ENCODE peak calls at places on chromosome 1, in four cellular contexts. One of them, this sample, is unnamed.

GRCh38 chr1:238652346-238652968 is 733.9 kb upstream of the CHRM3 start:
- DNase-seq in breast epithelium: no peak
- DNase-seq in adrenal gland: no peak
- DNase-seq in tibial artery: no peak
- DNase-seq in this sample: no peak

GRCh38 chr1:20124451-20125057 is 5.2 kb upstream of the PLA2G2D start:
- DNase-seq in breast epithelium: peak; percentile 42
- DNase-seq in adrenal gland: peak; percentile 67
- DNase-seq in tibial artery: peak; percentile 35
- DNase-seq in this sample: peak; percentile 91

GRCh38 chr1:67257173-67257535 is 50.5 kb upstream of the IL12RB2 start:
- DNase-seq in breast epithelium: no peak
- DNase-seq in adrenal gland: no peak
- DNase-seq in tibial artery: no peak
- DNase-seq in this sample: no peak

GRCh38 chr1:96309783-96310182 is 411.8 kb upstream of the PTBP2 start:
- DNase-seq in breast epithelium: no peak
- DNase-seq in adrenal gland: no peak
- DNase-seq in tibial artery: peak; percentile 49
- DNase-seq in this sample: no peak

GRCh38 chr1:165828581-165829329 is 1.3 kb downstream of the UCK2 start:
- DNase-seq in breast epithelium: peak; percentile 55
- DNase-seq in adrenal gland: peak; percentile 38
- DNase-seq in tibial artery: peak; percentile 27
- DNase-seq in this sample: peak; percentile 74

GRCh38 chr1:183911285-183911684 is 106.4 kb downstream of the RGL1 start:
- DNase-seq in breast epithelium: no peak
- DNase-seq in adrenal gland: no peak
- DNase-seq in tibial artery: no peak
- DNase-seq in this sample: no peak

GRCh38 chr1:182054698-182055326 is 6.7 kb downstream of the ZNF648 start:
- DNase-seq in breast epithelium: no peak
- DNase-seq in adrenal gland: peak; percentile 46
- DNase-seq in tibial artery: peak; percentile 56
- DNase-seq in this sample: peak; percentile 36

GRCh38 chr1:229208481-229208880 is 62.4 kb upstream of the RAB4A start:
- DNase-seq in breast epithelium: no peak
- DNase-seq in adrenal gland: no peak
- DNase-seq in tibial artery: no peak
- DNase-seq in this sample: peak; percentile 40

DNA sequence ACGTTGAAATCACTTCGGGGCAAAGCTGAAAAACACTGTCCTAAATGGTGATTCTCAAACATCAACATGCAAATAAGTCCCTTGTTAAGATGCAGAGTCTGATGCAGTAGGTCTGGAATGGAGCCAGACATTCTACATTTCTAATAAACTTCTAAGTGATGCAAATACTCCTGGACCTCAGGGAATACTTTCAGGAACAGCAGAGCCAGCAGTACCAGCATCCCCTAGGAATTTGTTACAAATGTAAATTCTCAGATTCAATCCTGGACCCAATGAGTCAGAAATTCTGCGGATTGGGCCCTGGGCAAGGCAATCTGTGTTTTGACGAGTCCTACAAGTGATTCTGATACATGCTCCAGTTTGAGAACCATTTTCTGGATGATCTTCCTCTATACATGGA is 152.3 kb downstream of the PCNX2 start:
- DNase-seq in breast epithelium: no peak
- DNase-seq in adrenal gland: no peak
- DNase-seq in tibial artery: no peak
- DNase-seq in this sample: no peak
- H3K4me1 ChIP-seq in breast epithelium: no peaks in the 10 kb centered on the region
- H3K4me1 ChIP-seq in adrenal gland: no peaks in the 10 kb centered on the region
- H3K4me1 ChIP-seq in tibial artery: no peaks in the 10 kb centered on the region
- H3K4me1 ChIP-seq in this sample: no peaks in the 10 kb centered on the region

GRCh38 chr1:212520746-212521145 is 87.8 kb upstream of the ATF3 start:
- DNase-seq in breast epithelium: no peak
- DNase-seq in adrenal gland: no peak
- DNase-seq in tibial artery: no peak
- DNase-seq in this sample: no peak

GRCh38 chr1:212519131-212519530 is 86.4 kb downstream of the NENF start:
- DNase-seq in breast epithelium: no peak
- DNase-seq in adrenal gland: no peak
- DNase-seq in tibial artery: no peak
- DNase-seq in this sample: no peak

GRCh38 chr1:212515329-212515760 is 82.6 kb downstream of the NENF start:
- DNase-seq in breast epithelium: no peak
- DNase-seq in adrenal gland: no peak
- DNase-seq in tibial artery: no peak
- DNase-seq in this sample: no peak

GRCh38 chr1:212520299-212520698 is 87.6 kb downstream of the NENF start:
- DNase-seq in breast epithelium: no peak
- DNase-seq in adrenal gland: no peak
- DNase-seq in tibial artery: no peak
- DNase-seq in this sample: no peak

GRCh38 chr1:212518188-212518951 is 85.7 kb downstream of the NENF start:
- DNase-seq in breast epithelium: peak; percentile 87
- DNase-seq in adrenal gland: peak; percentile 47
- DNase-seq in tibial artery: peak; percentile 34
- DNase-seq in this sample: peak; percentile 79
- H3K27ac ChIP-seq in breast epithelium: peak overlapping the region; percentile 40
- H3K27ac ChIP-seq in adrenal gland: no peak overlapping the region
- H3K27ac ChIP-seq in tibial artery: no peak overlapping the region
- H3K27ac ChIP-seq in this sample: no peak overlapping the region

GRCh38 chr1:196306421-196306820 is 301.8 kb downstream of the KCNT2 start:
- DNase-seq in breast epithelium: no peak
- DNase-seq in adrenal gland: no peak
- DNase-seq in tibial artery: no peak
- DNase-seq in this sample: no peak

GRCh38 chr1:196305216-196305615 is 303.0 kb downstream of the KCNT2 start:
- DNase-seq in breast epithelium: no peak
- DNase-seq in adrenal gland: no peak
- DNase-seq in tibial artery: no peak
- DNase-seq in this sample: no peak

GRCh38 chr1:196312739-196313138 is 295.5 kb downstream of the KCNT2 start:
- DNase-seq in breast epithelium: no peak
- DNase-seq in adrenal gland: no peak
- DNase-seq in tibial artery: no peak
- DNase-seq in this sample: no peak

GRCh38 chr1:196308171-196308570 is 300.1 kb downstream of the KCNT2 start:
- DNase-seq in breast epithelium: no peak
- DNase-seq in adrenal gland: no peak
- DNase-seq in tibial artery: no peak
- DNase-seq in this sample: no peak

GRCh38 chr1:196309386-196309785 is 298.9 kb downstream of the KCNT2 start:
- DNase-seq in breast epithelium: no peak
- DNase-seq in adrenal gland: no peak
- DNase-seq in tibial artery: no peak
- DNase-seq in this sample: peak; percentile 66
- TF ChIP-seq CTCF in breast epithelium: no peak
- TF ChIP-seq CTCF in adrenal gland: no peak
- TF ChIP-seq CTCF in tibial artery: no peak
- TF ChIP-seq CTCF in this sample: peak; percentile 27

GRCh38 chr1:64538389-64538788 is 68.5 kb downstream of the CACHD1 start:
- DNase-seq in breast epithelium: no peak
- DNase-seq in adrenal gland: no peak
- DNase-seq in tibial artery: no peak
- DNase-seq in this sample: no peak

GRCh38 chr1:64537942-64538341 is 68.0 kb downstream of the CACHD1 start:
- DNase-seq in breast epithelium: no peak
- DNase-seq in adrenal gland: no peak
- DNase-seq in tibial artery: no peak
- DNase-seq in this sample: no peak

GRCh38 chr1:64539279-64539678 is 69.3 kb downstream of the CACHD1 start:
- DNase-seq in breast epithelium: no peak
- DNase-seq in adrenal gland: no peak
- DNase-seq in tibial artery: no peak
- DNase-seq in this sample: no peak

GRCh38 chr1:64540265-64540791 is 70.4 kb downstream of the CACHD1 start:
- DNase-seq in breast epithelium: no peak
- DNase-seq in adrenal gland: no peak
- DNase-seq in tibial artery: no peak
- DNase-seq in this sample: peak; percentile 51

GRCh38 chr1:64539808-64540207 is 69.9 kb downstream of the CACHD1 start:
- DNase-seq in breast epithelium: peak; percentile 50
- DNase-seq in adrenal gland: peak; percentile 79
- DNase-seq in tibial artery: peak; percentile 77
- DNase-seq in this sample: peak; percentile 74
- H3K4me1 ChIP-seq in breast epithelium: no peaks in the 10 kb centered on the region
- H3K4me1 ChIP-seq in adrenal gland: peaks cover 10% of the 10 kb centered on the region
- H3K4me1 ChIP-seq in tibial artery: peaks cover 19% of the 10 kb centered on the region
- H3K4me1 ChIP-seq in this sample: peaks cover 55% of the 10 kb centered on the region

DNA sequence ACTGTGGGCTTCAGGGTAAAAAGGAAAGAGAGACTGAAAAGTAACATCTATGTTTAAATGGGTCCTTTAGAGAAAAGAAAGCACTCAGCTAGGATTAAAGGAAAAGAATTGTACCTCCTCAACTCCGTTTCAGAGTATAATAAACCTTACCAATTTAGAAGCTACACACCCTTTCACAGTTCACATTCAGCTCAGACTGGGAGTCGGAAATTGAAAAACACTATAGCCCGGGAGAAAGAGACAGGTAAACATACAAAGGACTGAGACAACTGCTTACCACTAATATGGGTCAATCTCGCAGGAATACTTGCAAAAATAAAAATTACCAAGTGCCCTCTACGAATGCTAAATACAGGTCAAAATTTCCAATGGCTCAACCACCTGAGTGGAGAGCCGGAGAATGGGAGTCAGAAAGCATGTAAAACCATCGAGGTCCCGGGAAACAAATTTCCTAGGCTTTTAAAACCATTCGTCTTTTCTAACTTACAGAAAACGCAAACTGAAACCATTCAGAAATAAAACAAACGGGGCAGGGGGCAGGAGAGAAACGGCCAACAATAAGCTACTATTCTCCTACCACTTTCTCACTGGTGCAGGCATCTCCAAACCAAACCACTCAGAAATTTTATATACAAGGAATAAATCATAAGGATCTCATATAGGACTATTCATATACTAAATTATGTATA is 136.7 kb downstream of the RERE start:
- DNase-seq in breast epithelium: no peak
- DNase-seq in adrenal gland: no peak
- DNase-seq in tibial artery: no peak
- DNase-seq in this sample: no peak
- H3K27ac ChIP-seq in breast epithelium: peak overlapping the region; percentile 22
- H3K27ac ChIP-seq in adrenal gland: no peak overlapping the region
- H3K27ac ChIP-seq in tibial artery: no peak overlapping the region
- H3K27ac ChIP-seq in this sample: peak overlapping the region; percentile 83

GRCh38 chr1:222009105-222009730 is 267.3 kb upstream of the DUSP10 start:
- DNase-seq in breast epithelium: no peak
- DNase-seq in adrenal gland: no peak
- DNase-seq in tibial artery: no peak
- DNase-seq in this sample: peak; percentile 14
- TF ChIP-seq CTCF in breast epithelium: no peak
- TF ChIP-seq CTCF in adrenal gland: no peak
- TF ChIP-seq CTCF in tibial artery: peak; percentile 41
- TF ChIP-seq CTCF in this sample: peak; percentile 40

DNA sequence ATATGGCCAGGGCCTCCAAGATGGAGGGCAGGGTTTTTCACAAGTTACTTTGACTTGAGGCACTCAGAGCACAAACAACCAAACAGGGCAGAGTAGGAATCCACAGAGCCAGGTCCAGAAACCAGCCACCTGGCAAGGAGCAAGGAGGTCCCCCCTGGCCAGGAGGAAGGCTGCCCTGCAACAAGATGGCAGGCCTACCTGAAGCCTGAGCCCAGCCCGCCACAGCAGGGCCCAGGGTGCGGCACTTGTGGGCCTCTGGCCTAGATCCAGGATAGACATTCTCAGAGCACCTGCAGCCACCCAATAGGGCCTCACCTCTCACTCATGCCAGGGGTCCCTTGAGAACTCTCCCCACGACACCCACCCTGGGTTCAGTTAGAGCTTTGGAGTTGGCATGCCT is 11.5 kb downstream of the SH3BGRL3 start:
- DNase-seq in breast epithelium: no peak
- DNase-seq in adrenal gland: no peak
- DNase-seq in tibial artery: no peak
- DNase-seq in this sample: no peak
- H3K4me1 ChIP-seq in breast epithelium: no peaks in the 10 kb centered on the region
- H3K4me1 ChIP-seq in adrenal gland: no peaks in the 10 kb centered on the region
- H3K4me1 ChIP-seq in tibial artery: no peaks in the 10 kb centered on the region
- H3K4me1 ChIP-seq in this sample: no peaks in the 10 kb centered on the region

GRCh38 chr1:234538062-234538731 is 59.2 kb upstream of the TARBP1 start:
- DNase-seq in breast epithelium: no peak
- DNase-seq in adrenal gland: no peak
- DNase-seq in tibial artery: no peak
- DNase-seq in this sample: no peak
- H3K27ac ChIP-seq in breast epithelium: peak overlapping the region; percentile 98
- H3K27ac ChIP-seq in adrenal gland: no peak overlapping the region
- H3K27ac ChIP-seq in tibial artery: peak overlapping the region; percentile 99
- H3K27ac ChIP-seq in this sample: peak overlapping the region; percentile 97